ENCODE peak calls at places on chromosomes 5 and 9, in six cellular contexts. One of them, this sample, is unnamed.

GRCh38 chr9:108185613-108186012 is 670.2 kb downstream of the ACTL7B start:
- DNase-seq in endothelial cell: no peak
- DNase-seq in fibroblast of lung: no peak
- DNase-seq in DND-41: no peak
- DNase-seq in right atrium auricular region: no peak
- DNase-seq in lower lobe of right lung: no peak
- DNase-seq in this sample: no peak

GRCh38 chr5:2751592-2752021 is at the start of gene IRX2:
- DNase-seq in right atrium auricular region: peak; percentile 67
- DNase-seq in lower lobe of right lung: peak; percentile 93
- DNase-seq in DND-41: no peak
- DNase-seq in endothelial cell: peak; percentile 64
- DNase-seq in fibroblast of lung: peak; percentile 98
- DNase-seq in this sample: peak; percentile 89

GRCh38 chr5:36875789-36876388 is 680 bp upstream of the NIPBL start:
- DNase-seq in endothelial cell: peak; percentile 82
- DNase-seq in fibroblast of lung: peak; percentile 80
- DNase-seq in DND-41: peak; percentile 72
- DNase-seq in lower lobe of right lung: peak; percentile 90
- DNase-seq in right atrium auricular region: peak; percentile 83
- DNase-seq in this sample: peak; percentile 82

GRCh38 chr5:56319281-56320242 is 86.4 kb upstream of the ANKRD55 start:
- DNase-seq in fibroblast of lung: peak; percentile 36
- DNase-seq in endothelial cell: no peak
- DNase-seq in lower lobe of right lung: peak; percentile 50
- DNase-seq in right atrium auricular region: peak; percentile 75
- DNase-seq in DND-41: no peak
- DNase-seq in this sample: no peak

GRCh38 chr5:87020099-87020934 is 247.4 kb upstream of the RASA1 start:
- DNase-seq in lower lobe of right lung: peak; percentile 47
- DNase-seq in fibroblast of lung: peak; percentile 9
- DNase-seq in right atrium auricular region: no peak
- DNase-seq in DND-41: peak; percentile 56
- DNase-seq in endothelial cell: no peak
- DNase-seq in this sample: no peak

GRCh38 chr9:132698989-132699388 is 28.7 kb downstream of the GTF3C4 start:
- DNase-seq in lower lobe of right lung: no peak
- DNase-seq in endothelial cell: no peak
- DNase-seq in DND-41: no peak
- DNase-seq in fibroblast of lung: no peak
- DNase-seq in right atrium auricular region: no peak
- DNase-seq in this sample: no peak

GRCh38 chr5:59089767-59090166 is 506.9 kb downstream of the RAB3C start:
- DNase-seq in DND-41: no peak
- DNase-seq in lower lobe of right lung: no peak
- DNase-seq in fibroblast of lung: no peak
- DNase-seq in endothelial cell: no peak
- DNase-seq in right atrium auricular region: no peak
- DNase-seq in this sample: no peak

GRCh38 chr5:149455889-149456409 is 76.9 kb upstream of the IL17B start:
- DNase-seq in right atrium auricular region: peak; percentile 89
- DNase-seq in fibroblast of lung: peak; percentile 80
- DNase-seq in endothelial cell: no peak
- DNase-seq in lower lobe of right lung: no peak
- DNase-seq in DND-41: no peak
- DNase-seq in this sample: no peak

GRCh38 chr9:76688471-76689238 is 75.6 kb upstream of the PCA3 start:
- DNase-seq in endothelial cell: no peak
- DNase-seq in right atrium auricular region: no peak
- DNase-seq in lower lobe of right lung: no peak
- DNase-seq in DND-41: no peak
- DNase-seq in fibroblast of lung: no peak
- DNase-seq in this sample: no peak

GRCh38 chr5:34498582-34498981 is 157.5 kb upstream of the RAI14 start:
- DNase-seq in DND-41: no peak
- DNase-seq in right atrium auricular region: no peak
- DNase-seq in fibroblast of lung: no peak
- DNase-seq in lower lobe of right lung: no peak
- DNase-seq in endothelial cell: no peak
- DNase-seq in this sample: no peak

GRCh38 chr5:110476164-110476563 is 250.3 kb downstream of the TMEM232 start:
- DNase-seq in lower lobe of right lung: no peak
- DNase-seq in endothelial cell: no peak
- DNase-seq in right atrium auricular region: no peak
- DNase-seq in DND-41: no peak
- DNase-seq in fibroblast of lung: no peak
- DNase-seq in this sample: no peak

GRCh38 chr9:34556231-34556525 is 33.3 kb downstream of the CNTFR start:
- DNase-seq in right atrium auricular region: no peak
- DNase-seq in fibroblast of lung: no peak
- DNase-seq in endothelial cell: no peak
- DNase-seq in DND-41: no peak
- DNase-seq in lower lobe of right lung: no peak
- DNase-seq in this sample: no peak

GRCh38 chr5:115979203-115979602 is 16.9 kb downstream of the LVRN start:
- DNase-seq in DND-41: no peak
- DNase-seq in right atrium auricular region: no peak
- DNase-seq in fibroblast of lung: no peak
- DNase-seq in endothelial cell: no peak
- DNase-seq in lower lobe of right lung: no peak
- DNase-seq in this sample: no peak

GRCh38 chr9:77841739-77842386 is 189.7 kb downstream of the GNAQ start:
- DNase-seq in fibroblast of lung: no peak
- DNase-seq in lower lobe of right lung: no peak
- DNase-seq in DND-41: no peak
- DNase-seq in right atrium auricular region: no peak
- DNase-seq in endothelial cell: no peak
- DNase-seq in this sample: no peak

GRCh38 chr5:63233906-63234305 is 655.3 kb downstream of the LRRC70 start:
- DNase-seq in endothelial cell: no peak
- DNase-seq in DND-41: no peak
- DNase-seq in lower lobe of right lung: no peak
- DNase-seq in right atrium auricular region: no peak
- DNase-seq in fibroblast of lung: peak; percentile 19
- DNase-seq in this sample: no peak

GRCh38 chr9:5269249-5269715 is 35.2 kb downstream of the RLN2 start:
- DNase-seq in endothelial cell: no peak
- DNase-seq in fibroblast of lung: peak; percentile 90
- DNase-seq in right atrium auricular region: no peak
- DNase-seq in DND-41: no peak
- DNase-seq in lower lobe of right lung: no peak
- DNase-seq in this sample: no peak

GRCh38 chr5:79837707-79838620 is 148.3 kb downstream of the CMYA5 start:
- DNase-seq in lower lobe of right lung: no peak
- DNase-seq in right atrium auricular region: peak; percentile 43
- DNase-seq in fibroblast of lung: peak; percentile 55
- DNase-seq in DND-41: no peak
- DNase-seq in endothelial cell: no peak
- DNase-seq in this sample: peak; percentile 54

GRCh38 chr9:93071464-93071863 is 13.0 kb downstream of the SUSD3 start:
- DNase-seq in right atrium auricular region: no peak
- DNase-seq in fibroblast of lung: peak; percentile 25
- DNase-seq in lower lobe of right lung: no peak
- DNase-seq in DND-41: peak; percentile 35
- DNase-seq in endothelial cell: no peak
- DNase-seq in this sample: no peak

GRCh38 chr9:137751616-137752015 is 126.0 kb upstream of the CACNA1B start:
- DNase-seq in fibroblast of lung: no peak
- DNase-seq in lower lobe of right lung: no peak
- DNase-seq in DND-41: no peak
- DNase-seq in endothelial cell: no peak
- DNase-seq in right atrium auricular region: no peak
- DNase-seq in this sample: no peak

GRCh38 chr5:154595662-154596061 is 117.6 kb upstream of the HAND1 start:
- DNase-seq in endothelial cell: no peak
- DNase-seq in DND-41: no peak
- DNase-seq in fibroblast of lung: no peak
- DNase-seq in lower lobe of right lung: no peak
- DNase-seq in right atrium auricular region: no peak
- DNase-seq in this sample: no peak
- TF ChIP-seq CTCF in endothelial cell: no peak
- TF ChIP-seq CTCF in DND-41: no peak
- TF ChIP-seq CTCF in fibroblast of lung: no peak
- TF ChIP-seq CTCF in lower lobe of right lung: no peak
- TF ChIP-seq CTCF in right atrium auricular region: no peak
- TF ChIP-seq CTCF in this sample: no peak

GRCh38 chr5:141101059-141101458 is 786 bp downstream of the PCDHB3 start:
- DNase-seq in right atrium auricular region: no peak
- DNase-seq in DND-41: no peak
- DNase-seq in endothelial cell: no peak
- DNase-seq in fibroblast of lung: no peak
- DNase-seq in lower lobe of right lung: peak; percentile 23
- DNase-seq in this sample: no peak

GRCh38 chr5:141094481-141095262 is at the start of gene PCDHB2:
- DNase-seq in fibroblast of lung: peak; percentile 23
- DNase-seq in lower lobe of right lung: no peak
- DNase-seq in right atrium auricular region: no peak
- DNase-seq in endothelial cell: peak; percentile 82
- DNase-seq in DND-41: no peak
- DNase-seq in this sample: no peak

GRCh38 chr5:141095263-141095641 is 837 bp downstream of the PCDHB2 start:
- DNase-seq in fibroblast of lung: no peak
- DNase-seq in lower lobe of right lung: no peak
- DNase-seq in DND-41: no peak
- DNase-seq in endothelial cell: no peak
- DNase-seq in right atrium auricular region: no peak
- DNase-seq in this sample: no peak

GRCh38 chr5:141105350-141105749 is 5.1 kb downstream of the PCDHB3 start:
- DNase-seq in fibroblast of lung: no peak
- DNase-seq in endothelial cell: no peak
- DNase-seq in lower lobe of right lung: no peak
- DNase-seq in right atrium auricular region: no peak
- DNase-seq in DND-41: no peak
- DNase-seq in this sample: no peak

GRCh38 chr5:141100243-141100805 is at the start of gene PCDHB3:
- DNase-seq in right atrium auricular region: no peak
- DNase-seq in DND-41: peak; percentile 28
- DNase-seq in endothelial cell: peak; percentile 66
- DNase-seq in lower lobe of right lung: peak; percentile 45
- DNase-seq in fibroblast of lung: peak; percentile 6
- DNase-seq in this sample: no peak
- TF ChIP-seq CTCF in right atrium auricular region: peak; percentile 57
- TF ChIP-seq CTCF in DND-41: peak; percentile 41
- TF ChIP-seq CTCF in endothelial cell: peak; percentile 83
- TF ChIP-seq CTCF in lower lobe of right lung: no peak
- TF ChIP-seq CTCF in fibroblast of lung: peak; percentile 11
- TF ChIP-seq CTCF in this sample: no peak

GRCh38 chr5:126801992-126802294 is 25.0 kb downstream of the LMNB1 start:
- DNase-seq in DND-41: no peak
- DNase-seq in fibroblast of lung: peak; percentile 32
- DNase-seq in lower lobe of right lung: no peak
- DNase-seq in right atrium auricular region: no peak
- DNase-seq in endothelial cell: no peak
- DNase-seq in this sample: no peak
- TF ChIP-seq CTCF in DND-41: peak; percentile 33
- TF ChIP-seq CTCF in fibroblast of lung: peak; percentile 49
- TF ChIP-seq CTCF in lower lobe of right lung: peak; percentile 32
- TF ChIP-seq CTCF in right atrium auricular region: peak; percentile 54
- TF ChIP-seq CTCF in endothelial cell: no peak
- TF ChIP-seq CTCF in this sample: peak; percentile 38

DNA sequence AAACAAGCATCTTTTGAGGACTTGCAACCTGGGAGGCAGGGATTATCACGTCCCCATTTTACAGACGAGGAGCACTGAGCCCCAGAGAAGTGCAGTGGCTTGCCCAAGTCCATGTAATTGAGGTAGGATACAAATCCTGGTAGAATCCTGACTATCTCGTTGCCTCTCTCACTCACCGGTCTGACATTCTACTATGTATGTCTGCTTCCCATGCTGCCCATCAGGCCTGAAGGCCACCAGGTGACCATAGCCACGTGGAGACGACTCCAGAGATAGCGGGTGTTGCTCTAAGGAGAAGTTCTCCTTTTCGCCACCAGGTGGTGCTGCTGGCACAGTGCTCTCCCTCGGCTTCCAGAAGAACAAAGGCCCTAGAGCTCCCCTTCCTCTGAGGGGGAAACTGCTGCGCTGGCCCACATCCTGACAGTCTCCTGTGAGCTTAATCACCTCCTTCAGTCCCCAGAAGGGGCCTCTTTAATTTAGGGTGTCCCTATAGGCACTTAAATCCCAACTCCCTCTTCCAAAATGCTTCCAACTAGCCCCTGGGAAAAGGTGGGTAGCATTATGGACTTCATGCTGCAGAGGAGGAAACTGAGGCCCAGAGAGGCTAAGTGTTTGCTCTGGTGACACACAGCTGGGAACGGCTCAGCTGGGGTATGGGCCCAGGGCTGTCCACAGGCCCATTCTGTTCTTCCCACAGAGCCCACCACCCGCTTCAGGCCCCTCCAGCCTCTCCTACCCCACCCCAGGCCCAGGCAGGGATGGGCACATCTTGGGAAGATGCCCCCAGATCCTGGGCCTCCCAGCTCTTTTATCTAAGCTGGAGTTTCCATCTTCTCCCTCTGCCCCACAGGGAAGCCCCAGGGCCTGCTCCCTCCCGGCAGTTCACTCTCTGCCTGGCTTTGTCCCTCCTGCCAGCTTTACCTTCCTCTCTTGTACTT is 6.4 kb downstream of the SLC34A1 start:
- DNase-seq in fibroblast of lung: peak; percentile 71
- DNase-seq in right atrium auricular region: peak; percentile 86
- DNase-seq in DND-41: peak; percentile 89
- DNase-seq in lower lobe of right lung: peak; percentile 84
- DNase-seq in endothelial cell: peak; percentile 92
- DNase-seq in this sample: peak; percentile 89
- TF ChIP-seq CTCF in fibroblast of lung: peak; percentile 87
- TF ChIP-seq CTCF in right atrium auricular region: peak; percentile 99
- TF ChIP-seq CTCF in DND-41: peak; percentile 97
- TF ChIP-seq CTCF in lower lobe of right lung: peak; percentile 99
- TF ChIP-seq CTCF in endothelial cell: peak; percentile 96
- TF ChIP-seq CTCF in this sample: peak; percentile 98

This sample was measured in type B pancreatic cell.